ENCODE peak calls at places on chromosome 12, in four cellular contexts. J is stimulated activated naive B cell treated with anti-CD40 and anti-IgM and Interleukin-4, amounts not matched to agents 10 μg/mL and 1 μg/mL and 100 μg/mL, for 72 hours; V is heart right ventricle; O is NCI-H1417. I is an unnamed sample.
A peak's percentile ranks its signal among the peaks of the same experiment; 100 is the strongest.

GRCh38 chr12:5723711-5724252 is 221.3 kb downstream of the ANO2 start:
- DNase-seq in V (no peak), J (no peak), O (no peak), I (no peak)

GRCh38 chr12:6827982-6828670 is at the start of gene P3H3:
- DNase-seq in O (peak; percentile 9), V (peak; percentile 50), J (no peak), I (no peak)

GRCh38 chr12:113261847-113262470 is 40.7 kb downstream of the TPCN1 start:
- DNase-seq in J (no peak), O (no peak), V (no peak), I (no peak)

GRCh38 chr12:115370650-115371049 is 686.7 kb upstream of the TBX3 start:
- DNase-seq in O (no peak), J (no peak), V (no peak), I (no peak)

GRCh38 chr12:24668563-24668962 is 280.3 kb downstream of the BCAT1 start:
- DNase-seq in O (no peak), J (no peak), V (no peak), I (no peak)

GRCh38 chr12:41965996-41966395 is 178.7 kb downstream of the GXYLT1 start:
- DNase-seq in J (no peak), V (peak; percentile 8), O (no peak), I (peak; percentile 47)

GRCh38 chr12:71546322-71546861 is 106.8 kb downstream of the LGR5 start:
- DNase-seq in J (no peak), O (no peak), V (no peak), I (no peak)

GRCh38 chr12:130281157-130281799 is 56.4 kb upstream of the PIWIL1 start:
- DNase-seq in J (no peak), V (no peak), O (no peak), I (no peak)

GRCh38 chr12:103783744-103784664 is 57.0 kb downstream of the NT5DC3 start:
- DNase-seq in J (no peak), V (peak; percentile 11), O (no peak), I (peak; percentile 23)

GRCh38 chr12:78555802-78556201 is 308.8 kb upstream of the SYT1 start:
- DNase-seq in V (no peak), J (no peak), O (no peak), I (no peak)

GRCh38 chr12:77814361-77814760 is 16.3 kb upstream of the NAV3 start:
- DNase-seq in O (peak; percentile 32), V (no peak), J (no peak), I (no peak)

GRCh38 chr12:31849090-31849687 is 110.0 kb upstream of the RESF1 start:
- DNase-seq in V (no peak), J (no peak), O (peak; percentile 37), I (peak; percentile 47)

GRCh38 chr12:110316861-110317260 is 35.8 kb downstream of the ATP2A2 start:
- DNase-seq in O (no peak), J (no peak), V (no peak), I (peak; percentile 17)

GRCh38 chr12:10293151-10293550 is 14.5 kb upstream of the KLRD1 start:
- DNase-seq in O (no peak), J (no peak), V (no peak), I (no peak)

GRCh38 chr12:131132118-131132892 is 178.6 kb downstream of the ADGRD1 start:
- DNase-seq in O (peak; percentile 50), J (peak; percentile 71), V (peak; percentile 69), I (peak; percentile 69)

GRCh38 chr12:6461401-6462233 is 8.9 kb downstream of the VAMP1 start:
- DNase-seq in J (peak; percentile 88), V (no peak), O (no peak), I (no peak)

GRCh38 chr12:129765719-129766118 is 138.1 kb downstream of the TMEM132D start:
- DNase-seq in J (no peak), V (no peak), O (no peak), I (no peak)

GRCh38 chr12:44076892-44077291 is 241.0 kb downstream of the TMEM117 start:
- DNase-seq in V (no peak), O (peak; percentile 21), J (no peak), I (no peak)

GRCh38 chr12:7832059-7832696 is 40.5 kb downstream of the SLC2A14 start:
- DNase-seq in O (no peak), J (no peak), V (peak; percentile 14), I (peak; percentile 50)

GRCh38 chr12:49043856-49044258 is 16.7 kb downstream of the KMT2D start:
- DNase-seq in O (peak; percentile 24), V (peak; percentile 59), J (peak; percentile 29), I (peak; percentile 37)

GRCh38 chr12:68334136-68334535 is 2.0 kb upstream of the MDM1 start:
- DNase-seq in O (no peak), J (peak; percentile 9), V (no peak), I (peak; percentile 28)

I was measured in PC-3.